ENCODE peak calls at places on chromosomes 13 and 19, in four cellular contexts. C is astrocyte, B is IMR-90, O is WTC11. V is an unnamed sample.

GRCh38 chr13:52929826-52930225 is 81.4 kb upstream of the PCDH8 start:
- DNase-seq in C (no peak), B (no peak), O (no peak), V (no peak)

GRCh38 chr19:13843104-13843921 is 33.6 kb upstream of the NANOS3 start:
- DNase-seq in C (no peak), B (peak; percentile 47), O (peak; percentile 47), V (no peak)

GRCh38 chr19:6761053-6761676 is 6.1 kb downstream of the SH2D3A start:
- DNase-seq in C (no peak), B (no peak), O (no peak), V (peak; percentile 61)

GRCh38 chr19:16033136-16033530 is 43.2 kb upstream of the TPM4 start:
- DNase-seq in C (no peak), B (no peak), O (no peak), V (no peak)

GRCh38 chr13:28245465-28245864 is 107.1 kb downstream of the PAN3 start:
- DNase-seq in C (no peak), B (no peak), O (no peak), V (no peak)

GRCh38 chr13:33611016-33611805 is 206.7 kb upstream of the RFC3 start:
- DNase-seq in C (peak; percentile 78), B (peak; percentile 64), O (no peak), V (no peak)

GRCh38 chr13:59452189-59452588 is 711.5 kb downstream of the DIAPH3 start:
- DNase-seq in C (no peak), B (no peak), O (no peak), V (no peak)

GRCh38 chr13:26440111-26440510 is 117.4 kb upstream of the WASF3 start:
- DNase-seq in C (peak; percentile 32), B (peak; percentile 33), O (no peak), V (no peak)

GRCh38 chr19:14775855-14776254 is 2.5 kb downstream of the ADGRE2 start:
- DNase-seq in C (no peak), B (no peak), O (peak; percentile 36), V (no peak)

GRCh38 chr13:108082481-108082880 is 132.9 kb downstream of the LIG4 start:
- DNase-seq in C (no peak), B (no peak), O (no peak), V (no peak)

GRCh38 chr13:48303331-48304131 is at the start of gene RB1:
- DNase-seq in C (peak; percentile 84), B (peak; percentile 87), O (peak; percentile 67), V (peak; percentile 93)

GRCh38 chr19:44948763-44949374 is 3.0 kb downstream of the APOC2 start:
- DNase-seq in C (no peak), B (no peak), O (no peak), V (no peak)

DNA sequence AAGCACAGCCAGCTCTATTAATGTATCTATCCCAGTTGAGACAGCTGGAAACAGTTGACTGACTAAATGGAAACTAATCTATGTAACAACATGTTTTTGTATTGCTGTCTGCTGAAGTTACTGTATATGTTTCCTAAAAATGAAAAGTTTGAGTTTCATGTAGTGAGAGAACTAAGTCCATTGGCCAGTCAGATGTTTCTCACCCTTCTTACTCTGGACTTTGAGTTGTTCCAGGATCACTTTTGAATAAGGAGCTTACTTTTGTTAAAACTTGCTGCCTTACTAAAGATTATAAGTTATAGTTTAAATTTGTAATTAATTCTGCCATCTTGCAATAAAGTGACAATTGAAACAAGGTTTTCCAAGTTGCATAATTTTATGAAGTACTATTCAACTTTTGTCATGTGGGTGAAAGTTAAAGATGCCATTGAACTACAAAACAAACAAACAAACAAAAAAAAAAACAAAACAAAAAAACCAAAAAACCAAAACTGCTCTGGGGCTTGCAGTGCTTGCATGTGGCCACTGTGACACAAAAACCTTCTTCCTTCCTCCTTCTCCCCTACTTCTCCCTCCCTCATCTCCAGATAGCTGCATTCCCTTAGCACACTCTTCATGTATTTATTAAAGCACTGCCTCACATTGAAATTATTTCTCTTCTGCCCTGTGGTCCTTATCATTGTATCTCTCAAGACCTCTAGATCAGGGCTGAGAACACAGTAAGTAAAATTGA is 15.3 kb downstream of the WDFY2 start:
- DNase-seq in C (no peak), B (no peak), O (no peak), V (no peak)
- TF ChIP-seq CTCF in C (no peak), B (no peak), O (no peak), V (no peak)

GRCh38 chr13:36608474-36608873 is 65.3 kb upstream of the SERTM1 start:
- DNase-seq in C (no peak), B (no peak), O (no peak), V (no peak)
- TF ChIP-seq CTCF in C (no peak), B (no peak), O (no peak), V (no peak)

GRCh38 chr19:37370880-37371661 is at the start of gene ZNF527:
- DNase-seq in C (peak; percentile 95), B (peak; percentile 96), O (peak; percentile 97), V (peak; percentile 98)
- TF ChIP-seq CTCF in C (no peak), B (no peak), O (no peak), V (no peak)

GRCh38 chr13:112965103-112965502 is 3.9 kb upstream of the MCF2L start:
- DNase-seq in C (no peak), B (no peak), O (no peak), V (no peak)
- TF ChIP-seq CTCF in C (no peak), B (no peak), O (no peak), V (no peak)

GRCh38 chr13:100088648-100089601 is at the start of gene PCCA:
- DNase-seq in C (peak; percentile 85), B (peak; percentile 89), O (peak; percentile 100), V (peak; percentile 88)
- TF ChIP-seq CTCF in C (no peak), B (no peak), O (no peak), V (no peak)

DNA sequence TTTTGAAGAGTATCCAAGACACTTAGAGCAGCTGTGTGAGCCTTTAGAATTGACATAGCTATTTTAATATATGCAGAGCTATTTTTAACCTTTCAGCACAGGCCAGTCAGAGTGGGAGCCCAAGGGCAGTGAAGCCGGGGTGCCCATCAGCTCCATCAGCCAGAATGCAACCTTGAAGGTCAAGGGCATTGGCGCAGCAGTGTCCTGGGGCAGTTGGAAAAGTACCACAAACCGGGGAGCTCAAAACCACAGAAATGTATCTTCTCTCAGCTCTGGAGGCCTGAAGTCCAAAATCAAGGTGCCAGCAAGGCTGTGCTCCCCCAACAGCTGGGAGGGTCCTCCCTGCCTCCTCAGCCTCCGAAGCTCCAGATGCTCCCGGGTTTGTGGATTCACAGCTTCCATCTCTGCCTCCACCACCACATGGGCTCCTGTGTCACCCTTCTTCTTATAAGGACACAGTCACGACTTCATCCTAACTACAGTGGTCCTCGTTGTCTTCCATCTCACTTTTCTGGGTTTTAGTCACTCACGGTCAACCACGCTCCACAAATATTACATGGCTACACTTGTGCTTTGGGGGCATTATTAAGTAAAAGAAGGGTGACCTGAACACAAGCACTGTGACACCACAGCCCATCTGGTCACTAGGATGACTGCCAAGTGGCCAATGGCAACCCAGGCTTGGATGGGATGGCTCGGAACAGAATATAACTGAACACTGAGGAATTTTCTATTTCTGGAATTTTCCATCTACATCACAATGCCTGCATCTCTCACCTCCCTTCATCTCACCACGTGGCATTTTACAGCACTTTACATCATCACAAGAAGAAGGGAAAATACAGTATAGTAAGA is 15.9 kb upstream of the GAS6 start:
- DNase-seq in C (no peak), B (no peak), O (no peak), V (no peak)
- TF ChIP-seq CTCF in C (no peak), B (no peak), O (no peak), V (no peak)

GRCh38 chr13:111434578-111435159 is 114.2 kb downstream of the TEX29 start:
- DNase-seq in C (no peak), B (no peak), O (no peak), V (no peak)

GRCh38 chr13:111431241-111431640 is 110.8 kb downstream of the TEX29 start:
- DNase-seq in C (no peak), B (no peak), O (no peak), V (no peak)

GRCh38 chr13:111424134-111424533 is 103.7 kb downstream of the TEX29 start:
- DNase-seq in C (no peak), B (no peak), O (no peak), V (no peak)

GRCh38 chr13:111425326-111425725 is 104.9 kb downstream of the TEX29 start:
- DNase-seq in C (no peak), B (no peak), O (no peak), V (no peak)

DNA sequence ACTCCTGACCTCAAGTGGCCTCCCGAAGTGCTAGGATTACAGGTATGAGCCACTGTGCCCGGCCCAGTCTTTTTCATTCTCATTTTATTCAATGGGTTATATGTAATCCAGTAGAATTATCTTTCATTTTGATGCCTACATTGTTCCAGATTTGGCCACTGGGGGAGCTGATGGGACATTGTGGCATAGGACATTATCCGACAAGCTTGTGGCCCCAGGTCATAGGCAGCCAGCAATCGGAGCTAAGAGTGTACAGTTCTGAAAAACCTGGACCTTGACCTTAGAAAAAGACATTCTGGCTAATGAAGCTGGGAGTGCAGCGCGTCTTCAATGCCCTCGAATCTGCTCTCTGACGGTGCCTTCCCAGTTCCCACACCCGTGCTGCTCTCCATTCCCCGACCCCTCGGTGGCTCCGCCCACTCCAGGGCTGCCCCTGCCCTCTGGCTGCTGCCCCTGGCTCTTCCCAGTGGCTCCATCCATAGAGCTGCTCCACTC is 108.7 kb downstream of the TEX29 start:
- DNase-seq in C (no peak), B (peak; percentile 18), O (peak; percentile 72), V (peak; percentile 76)
- TF ChIP-seq CTCF in C (peak; percentile 39), B (peak; percentile 42), O (peak; percentile 32), V (peak; percentile 62)

DNA sequence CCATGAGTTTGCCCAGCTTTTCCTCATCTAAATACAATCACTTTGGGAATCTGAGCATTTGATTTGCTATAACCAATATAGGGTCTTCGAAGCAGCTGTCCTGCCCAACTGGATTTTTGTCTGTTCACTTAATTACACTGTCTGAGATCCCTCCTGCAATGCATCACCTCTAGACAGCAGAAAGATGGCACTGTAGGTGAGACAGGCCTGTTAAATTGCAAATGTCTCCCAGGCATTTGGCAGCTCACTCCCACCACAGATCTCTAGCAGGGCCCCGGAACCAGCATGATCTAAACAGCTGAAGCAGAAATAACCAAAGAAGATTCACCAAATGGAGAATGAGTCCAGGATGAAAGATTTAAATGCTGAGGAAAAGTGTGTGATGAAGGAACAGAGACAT is 41.9 kb upstream of the SERPINE3 start:
- DNase-seq in C (no peak), B (no peak), O (no peak), V (no peak)
- TF ChIP-seq CTCF in C (no peak), B (no peak), O (no peak), V (no peak)

V was measured in activated CD8-positive, alpha-beta T cell treated with anti-CD3 and anti-CD28 coated beads for 36 hours.